ENCODE peak calls at places on chromosomes 2 and 18, in six cellular contexts. I is stimulated activated CD4-positive, alpha-beta T cell treated with anti-CD3 and anti-CD28 coated beads, TNF-alpha, amount 100 ng/mL, for 24 hours; N is left ventricle myocardium inferior; U is T-cell; E is esophagus muscularis mucosa; V is substantia nigra. F is an unnamed sample.

GRCh38 chr2:37639631-37640030 is 31.8 kb downstream of the CDC42EP3 start:
- DNase-seq in U (no peak), I (no peak), N (no peak), E (no peak), V (no peak), F (no peak)

GRCh38 chr18:9684901-9685738 is 23.0 kb upstream of the RAB31 start:
- DNase-seq in U (no peak), N (peak; percentile 57), V (no peak), I (no peak), E (no peak), F (no peak)

GRCh38 chr2:191280834-191281756 is 35.9 kb downstream of the MYO1B start:
- DNase-seq in E (no peak), I (no peak), U (no peak), V (no peak), N (no peak), F (no peak)

GRCh38 chr2:241708879-241709278 is 7.0 kb downstream of the ING5 start:
- DNase-seq in N (no peak), V (no peak), I (no peak), E (no peak), U (no peak), F (no peak)

GRCh38 chr2:109139844-109140396 is 10.9 kb downstream of the SH3RF3 start:
- DNase-seq in V (no peak), N (no peak), I (no peak), E (no peak), U (no peak), F (no peak)

GRCh38 chr2:106551466-106552130 is 64.4 kb downstream of the CD8B2 start:
- DNase-seq in I (no peak), V (no peak), E (no peak), U (no peak), N (no peak), F (no peak)

GRCh38 chr2:163592954-163593622 is 142.7 kb downstream of the FIGN start:
- DNase-seq in U (no peak), I (no peak), E (no peak), N (no peak), V (no peak), F (no peak)

GRCh38 chr2:118250463-118250862 is 162.2 kb downstream of the INSIG2 start:
- DNase-seq in N (no peak), V (no peak), I (no peak), U (no peak), E (no peak), F (no peak)

GRCh38 chr2:3656762-3657691 is 973 bp upstream of the ALLC start:
- DNase-seq in U (no peak), N (no peak), V (no peak), I (no peak), E (no peak), F (peak; percentile 93)

GRCh38 chr18:42707080-42707479 is 408.4 kb downstream of the RIT2 start:
- DNase-seq in E (no peak), V (no peak), U (no peak), N (no peak), I (no peak), F (no peak)

GRCh38 chr2:55888941-55889340 is 34.6 kb downstream of the EFEMP1 start:
- DNase-seq in V (no peak), U (no peak), E (no peak), I (no peak), N (peak; percentile 53), F (no peak)

F was measured in adrenal gland.